ENCODE peak calls at places on chromosomes 2 and 18, in six cellular contexts. Q is psoas muscle, D is H9, W is mammary epithelial cell, Z is mesendoderm, V is GM23338. J is an unnamed sample.

GRCh38 chr2:206728277-206729199 is 10.3 kb upstream of the DYTN start:
- DNase-seq in Q (no peak), D (no peak), W (peak; percentile 66), Z (no peak), V (no peak), J (no peak)

GRCh38 chr2:40041983-40042382 is 262.9 kb upstream of the THUMPD2 start:
- DNase-seq in Q (no peak), D (no peak), W (peak; percentile 34), Z (no peak), V (no peak), J (no peak)

GRCh38 chr2:54459037-54459441 is 2.9 kb downstream of the SPTBN1 start:
- DNase-seq in Q (no peak), D (no peak), W (peak; percentile 31), Z (no peak), V (no peak), J (no peak)

GRCh38 chr2:237320801-237321563 is 93.0 kb downstream of the COL6A3 start:
- DNase-seq in Q (peak; percentile 80), D (no peak), W (no peak), Z (no peak), V (no peak), J (no peak)

GRCh38 chr2:151754253-151754897 is 20.1 kb upstream of the NEB start:
- DNase-seq in Q (no peak), D (no peak), W (no peak), Z (no peak), V (no peak), J (no peak)

GRCh38 chr2:60527762-60528161 is 25.7 kb downstream of the BCL11A start:
- DNase-seq in Q (no peak), D (no peak), W (no peak), Z (no peak), V (no peak), J (no peak)

GRCh38 chr2:42117923-42118758 is 51.0 kb upstream of the EML4 start:
- DNase-seq in Q (no peak), D (peak; percentile 43), W (peak; percentile 46), Z (peak; percentile 92), V (peak; percentile 26), J (no peak)

GRCh38 chr2:182866461-182867369 is at the start of gene FRZB:
- DNase-seq in Q (peak; percentile 71), D (peak; percentile 73), W (peak; percentile 10), Z (peak; percentile 71), V (peak; percentile 81), J (peak; percentile 55)

GRCh38 chr2:9558948-9559381 is 3.3 kb upstream of the ADAM17 start:
- DNase-seq in Q (no peak), D (no peak), W (peak; percentile 99), Z (peak; percentile 93), V (no peak), J (no peak)

GRCh38 chr18:59853380-59853779 is 46.4 kb upstream of the PMAIP1 start:
- DNase-seq in Q (no peak), D (no peak), W (no peak), Z (no peak), V (no peak), J (no peak)

GRCh38 chr2:194004590-194005206 is 1652.3 kb upstream of the SLC39A10 start:
- DNase-seq in Q (no peak), D (no peak), W (no peak), Z (no peak), V (no peak), J (no peak)

GRCh38 chr2:128727404-128727803 is 408.7 kb upstream of the HS6ST1 start:
- DNase-seq in Q (no peak), D (no peak), W (no peak), Z (no peak), V (no peak), J (no peak)

GRCh38 chr2:66435549-66435875 is 587 bp downstream of the MEIS1 start:
- DNase-seq in Q (no peak), D (no peak), W (no peak), Z (peak; percentile 25), V (no peak), J (no peak)

GRCh38 chr2:174888646-174889271 is 116.4 kb downstream of the CHN1 start:
- DNase-seq in Q (no peak), D (no peak), W (no peak), Z (peak; percentile 58), V (peak; percentile 37), J (no peak)

GRCh38 chr2:150732064-150732463 is 244.6 kb upstream of the RND3 start:
- DNase-seq in Q (no peak), D (no peak), W (peak; percentile 51), Z (peak; percentile 14), V (no peak), J (no peak)

GRCh38 chr18:9996104-9996503 is 82.3 kb downstream of the VAPA start:
- DNase-seq in Q (no peak), D (no peak), W (no peak), Z (no peak), V (no peak), J (no peak)

GRCh38 chr2:8480936-8481335 is 200.9 kb upstream of the ID2 start:
- DNase-seq in Q (no peak), D (no peak), W (no peak), Z (no peak), V (no peak), J (no peak)

GRCh38 chr2:73952499-73953446 is 26.1 kb downstream of the DGUOK start:
- DNase-seq in Q (peak; percentile 20), D (no peak), W (peak; percentile 57), Z (no peak), V (no peak), J (no peak)

GRCh38 chr2:1777156-1777555 is 32.8 kb upstream of the PXDN start:
- DNase-seq in Q (no peak), D (no peak), W (no peak), Z (no peak), V (no peak), J (no peak)

GRCh38 chr18:75161629-75162028 is 47.3 kb downstream of the PTGR3 start:
- DNase-seq in Q (peak; percentile 35), D (no peak), W (no peak), Z (peak; percentile 13), V (no peak), J (peak; percentile 53)

GRCh38 chr2:65580824-65581223 is 148.4 kb upstream of the SPRED2 start:
- DNase-seq in Q (no peak), D (no peak), W (no peak), Z (no peak), V (no peak), J (no peak)

GRCh38 chr2:168935810-168936581 is 34.9 kb downstream of the G6PC2 start:
- DNase-seq in Q (no peak), D (no peak), W (peak; percentile 72), Z (peak; percentile 89), V (no peak), J (no peak)

GRCh38 chr18:2070636-2071035 is 500.7 kb downstream of the METTL4 start:
- DNase-seq in Q (no peak), D (no peak), W (no peak), Z (no peak), V (no peak), J (no peak)

GRCh38 chr2:143425896-143426295 is 296.7 kb downstream of the ARHGAP15 start:
- DNase-seq in Q (no peak), D (no peak), W (no peak), Z (no peak), V (no peak), J (no peak)

GRCh38 chr2:168136392-168136977 is 110.9 kb downstream of the STK39 start:
- DNase-seq in Q (no peak), D (no peak), W (peak; percentile 36), Z (peak; percentile 57), V (peak; percentile 59), J (no peak)

GRCh38 chr2:205364261-205364660 is 318.0 kb upstream of the NRP2 start:
- DNase-seq in Q (no peak), D (no peak), W (no peak), Z (peak; percentile 72), V (peak; percentile 62), J (no peak)

GRCh38 chr2:17539993-17540812 is at the start of gene VSNL1:
- DNase-seq in Q (peak; percentile 63), D (peak; percentile 97), W (peak; percentile 94), Z (peak; percentile 98), V (peak; percentile 96), J (peak; percentile 86)

GRCh38 chr2:66926594-66927112 is 470.5 kb upstream of the ETAA1 start:
- DNase-seq in Q (no peak), D (no peak), W (no peak), Z (no peak), V (no peak), J (no peak)

GRCh38 chr2:75076088-75076487 is 117.6 kb downstream of the POLE4 start:
- DNase-seq in Q (no peak), D (no peak), W (no peak), Z (no peak), V (no peak), J (no peak)

GRCh38 chr2:37665622-37666362 is 5.7 kb downstream of the CDC42EP3 start:
- DNase-seq in Q (no peak), D (no peak), W (no peak), Z (no peak), V (no peak), J (no peak)
- H3K4me1 ChIP-seq in Q (peaks cover 80% of the 10 kb centered on the region), D (peaks cover 6% of the 10 kb centered on the region), W (peaks cover 21% of the 10 kb centered on the region), Z (peaks cover 3% of the 10 kb centered on the region), V (peaks cover 59% of the 10 kb centered on the region), J (peaks cover 6% of the 10 kb centered on the region)

GRCh38 chr2:64222942-64223511 is 78.8 kb upstream of the PELI1 start:
- DNase-seq in Q (no peak), D (no peak), W (no peak), Z (no peak), V (no peak), J (no peak)

GRCh38 chr2:64220285-64220684 is 76.1 kb upstream of the PELI1 start:
- DNase-seq in Q (no peak), D (no peak), W (no peak), Z (no peak), V (no peak), J (no peak)

GRCh38 chr2:64221935-64222334 is 77.7 kb upstream of the PELI1 start:
- DNase-seq in Q (no peak), D (no peak), W (no peak), Z (no peak), V (no peak), J (no peak)

GRCh38 chr2:64222351-64222750 is 78.1 kb upstream of the PELI1 start:
- DNase-seq in Q (no peak), D (no peak), W (peak; percentile 61), Z (no peak), V (no peak), J (no peak)

GRCh38 chr2:64220906-64221659 is 76.9 kb upstream of the PELI1 start:
- DNase-seq in Q (no peak), D (no peak), W (no peak), Z (no peak), V (no peak), J (no peak)
- H3K27ac ChIP-seq in Q (no peak overlapping the region), D (no peak overlapping the region), W (no peak overlapping the region), Z (no peak overlapping the region), V (no peak overlapping the region), J (no peak overlapping the region)

DNA sequence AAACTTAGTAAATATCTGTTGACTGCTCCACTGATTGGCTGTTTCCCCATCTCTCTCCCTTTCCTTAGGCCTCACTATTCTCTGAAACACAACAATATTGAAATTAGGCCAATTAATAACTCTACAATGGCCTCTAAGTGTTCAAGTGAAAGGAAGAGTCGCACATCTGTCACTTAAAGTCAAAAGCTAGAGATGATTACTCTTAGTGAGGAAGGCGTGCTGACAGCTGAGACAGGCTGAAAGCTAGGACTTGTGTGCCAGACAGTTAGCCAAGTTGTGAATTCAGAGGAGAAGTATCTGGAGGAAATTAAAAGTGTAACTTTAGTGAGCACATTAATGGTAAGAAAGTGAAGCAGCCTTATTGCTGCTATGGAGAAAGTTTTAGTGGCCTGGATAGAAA is 48.4 kb downstream of the PLEK start:
- DNase-seq in Q (no peak), D (no peak), W (no peak), Z (no peak), V (no peak), J (no peak)
- H3K4me1 ChIP-seq in Q (no peaks in the 10 kb centered on the region), D (no peaks in the 10 kb centered on the region), W (no peaks in the 10 kb centered on the region), Z (no peaks in the 10 kb centered on the region), V (peaks cover 4% of the 10 kb centered on the region), J (no peaks in the 10 kb centered on the region)

GRCh38 chr18:13565228-13565627 is 161.1 kb downstream of the FAM210A start:
- DNase-seq in Q (peak; percentile 41), D (no peak), W (no peak), Z (no peak), V (no peak), J (no peak)
- H3K27ac ChIP-seq in Q (no peak overlapping the region), D (no peak overlapping the region), W (no peak overlapping the region), Z (no peak overlapping the region), V (no peak overlapping the region), J (no peak overlapping the region)

J was measured in colonic mucosa.